ENCODE peak calls at places on chromosomes 11 and 22, in five cellular contexts. I, J, V, G and D are unnamed samples.
A peak's percentile ranks its signal among the peaks of the same experiment; 100 is the strongest.

GRCh38 chr11:119933164-119933563 is 204.2 kb upstream of the NECTIN1 start:
- DNase-seq in I (no peak), J (no peak), V (no peak), G (no peak), D (no peak)

GRCh38 chr11:7584910-7585309 is 71.1 kb downstream of the PPFIBP2 start:
- DNase-seq in I (no peak), J (no peak), V (no peak), G (no peak), D (no peak)

GRCh38 chr22:29003975-29004646 is 57.5 kb downstream of the C22orf31 start:
- DNase-seq in I (no peak), J (no peak), V (no peak), G (no peak), D (no peak)

GRCh38 chr11:111269146-111269868 is 23.8 kb downstream of the POU2AF2 start:
- DNase-seq in I (no peak), J (no peak), V (no peak), G (no peak), D (no peak)

GRCh38 chr11:69812256-69812655 is 7.0 kb downstream of the FGF3 start:
- DNase-seq in I (no peak), J (no peak), V (no peak), G (no peak), D (no peak)

GRCh38 chr11:113859665-113860064 is 15.7 kb downstream of the USP28 start:
- DNase-seq in I (no peak), J (no peak), V (no peak), G (no peak), D (no peak)

GRCh38 chr11:126194121-126194543 is 17.3 kb downstream of the RPUSD4 start:
- DNase-seq in I (peak; percentile 56), J (peak; percentile 29), V (peak; percentile 40), G (peak; percentile 11), D (no peak)

GRCh38 chr11:123483058-123483457 is 53.0 kb downstream of the GRAMD1B start:
- DNase-seq in I (no peak), J (no peak), V (no peak), G (no peak), D (no peak)

GRCh38 chr11:94131363-94132115 is 2.9 kb downstream of the PANX1 start:
- DNase-seq in I (peak; percentile 58), J (no peak), V (no peak), G (no peak), D (no peak)

GRCh38 chr22:41052661-41053490 is 39.5 kb upstream of the EP300 start:
- DNase-seq in I (no peak), J (peak; percentile 74), V (no peak), G (no peak), D (no peak)

GRCh38 chr11:119316729-119317591 is at the start of gene MCAM:
- DNase-seq in I (peak; percentile 64), J (no peak), V (peak; percentile 28), G (no peak), D (peak; percentile 34)

GRCh38 chr11:2812371-2812991 is 73.1 kb downstream of the CDKN1C start:
- DNase-seq in I (peak; percentile 75), J (no peak), V (peak; percentile 25), G (no peak), D (peak; percentile 70)

GRCh38 chr11:94139421-94139820 is 10.8 kb downstream of the PANX1 start:
- DNase-seq in I (no peak), J (no peak), V (no peak), G (no peak), D (no peak)

GRCh38 chr22:24506802-24507438 is 11.8 kb downstream of the UPB1 start:
- DNase-seq in I (no peak), J (no peak), V (no peak), G (no peak), D (no peak)